ENCODE peak calls at places on chromosomes 12 and 14, in six cellular contexts. One of them, this sample, is unnamed.

GRCh38 chr14:29709490-29709889 is 218.2 kb downstream of the PRKD1 start:
- DNase-seq in stimulated activated CD4-positive, alpha-beta T cell treated with anti-CD3 and anti-CD28 coated beads, TNF-alpha, amount 100 ng/mL, for 1 hour: no peak
- DNase-seq in stimulated activated CD8-positive, alpha-beta memory T cell treated with anti-CD3 and anti-CD28 coated beads, Interleukin-15, amount 100 ng/mL, for 1 hour: no peak
- DNase-seq in amygdala: no peak
- DNase-seq in Right ventricle myocardium superior: no peak
- DNase-seq in RPMI7951: no peak
- DNase-seq in this sample: no peak

GRCh38 chr14:49950275-49951250 is 57.7 kb downstream of the ARF6 start:
- DNase-seq in RPMI7951: no peak
- DNase-seq in amygdala: no peak
- DNase-seq in stimulated activated CD4-positive, alpha-beta T cell treated with anti-CD3 and anti-CD28 coated beads, TNF-alpha, amount 100 ng/mL, for 1 hour: no peak
- DNase-seq in Right ventricle myocardium superior: no peak
- DNase-seq in stimulated activated CD8-positive, alpha-beta memory T cell treated with anti-CD3 and anti-CD28 coated beads, Interleukin-15, amount 100 ng/mL, for 1 hour: no peak
- DNase-seq in this sample: no peak

GRCh38 chr12:49890096-49890461 is 13.6 kb downstream of the FAIM2 start:
- DNase-seq in amygdala: no peak
- DNase-seq in stimulated activated CD4-positive, alpha-beta T cell treated with anti-CD3 and anti-CD28 coated beads, TNF-alpha, amount 100 ng/mL, for 1 hour: no peak
- DNase-seq in RPMI7951: no peak
- DNase-seq in stimulated activated CD8-positive, alpha-beta memory T cell treated with anti-CD3 and anti-CD28 coated beads, Interleukin-15, amount 100 ng/mL, for 1 hour: no peak
- DNase-seq in Right ventricle myocardium superior: no peak
- DNase-seq in this sample: no peak

GRCh38 chr12:120774169-120774916 is 48.7 kb downstream of the ACADS start:
- DNase-seq in amygdala: no peak
- DNase-seq in stimulated activated CD4-positive, alpha-beta T cell treated with anti-CD3 and anti-CD28 coated beads, TNF-alpha, amount 100 ng/mL, for 1 hour: no peak
- DNase-seq in stimulated activated CD8-positive, alpha-beta memory T cell treated with anti-CD3 and anti-CD28 coated beads, Interleukin-15, amount 100 ng/mL, for 1 hour: no peak
- DNase-seq in RPMI7951: no peak
- DNase-seq in Right ventricle myocardium superior: no peak
- DNase-seq in this sample: no peak

GRCh38 chr12:46260153-46260912 is 8.5 kb downstream of the SLC38A1 start:
- DNase-seq in amygdala: no peak
- DNase-seq in stimulated activated CD4-positive, alpha-beta T cell treated with anti-CD3 and anti-CD28 coated beads, TNF-alpha, amount 100 ng/mL, for 1 hour: no peak
- DNase-seq in stimulated activated CD8-positive, alpha-beta memory T cell treated with anti-CD3 and anti-CD28 coated beads, Interleukin-15, amount 100 ng/mL, for 1 hour: no peak
- DNase-seq in Right ventricle myocardium superior: no peak
- DNase-seq in RPMI7951: peak
- DNase-seq in this sample: no peak

GRCh38 chr12:52486166-52487105 is 6.6 kb downstream of the KRT6A start:
- DNase-seq in stimulated activated CD8-positive, alpha-beta memory T cell treated with anti-CD3 and anti-CD28 coated beads, Interleukin-15, amount 100 ng/mL, for 1 hour: no peak
- DNase-seq in amygdala: no peak
- DNase-seq in stimulated activated CD4-positive, alpha-beta T cell treated with anti-CD3 and anti-CD28 coated beads, TNF-alpha, amount 100 ng/mL, for 1 hour: no peak
- DNase-seq in Right ventricle myocardium superior: no peak
- DNase-seq in RPMI7951: no peak
- DNase-seq in this sample: no peak

GRCh38 chr14:22534547-22534946 is 54.5 kb downstream of the DAD1 start:
- DNase-seq in stimulated activated CD4-positive, alpha-beta T cell treated with anti-CD3 and anti-CD28 coated beads, TNF-alpha, amount 100 ng/mL, for 1 hour: no peak
- DNase-seq in Right ventricle myocardium superior: no peak
- DNase-seq in stimulated activated CD8-positive, alpha-beta memory T cell treated with anti-CD3 and anti-CD28 coated beads, Interleukin-15, amount 100 ng/mL, for 1 hour: no peak
- DNase-seq in RPMI7951: no peak
- DNase-seq in amygdala: no peak
- DNase-seq in this sample: no peak

GRCh38 chr14:61489932-61490331 is 168.6 kb downstream of the PRKCH start:
- DNase-seq in amygdala: no peak
- DNase-seq in stimulated activated CD8-positive, alpha-beta memory T cell treated with anti-CD3 and anti-CD28 coated beads, Interleukin-15, amount 100 ng/mL, for 1 hour: no peak
- DNase-seq in Right ventricle myocardium superior: peak
- DNase-seq in stimulated activated CD4-positive, alpha-beta T cell treated with anti-CD3 and anti-CD28 coated beads, TNF-alpha, amount 100 ng/mL, for 1 hour: no peak
- DNase-seq in RPMI7951: peak
- DNase-seq in this sample: no peak

GRCh38 chr12:2750185-2750584 is 44.6 kb upstream of the FKBP4 start:
- DNase-seq in stimulated activated CD4-positive, alpha-beta T cell treated with anti-CD3 and anti-CD28 coated beads, TNF-alpha, amount 100 ng/mL, for 1 hour: no peak
- DNase-seq in RPMI7951: no peak
- DNase-seq in stimulated activated CD8-positive, alpha-beta memory T cell treated with anti-CD3 and anti-CD28 coated beads, Interleukin-15, amount 100 ng/mL, for 1 hour: no peak
- DNase-seq in Right ventricle myocardium superior: no peak
- DNase-seq in amygdala: no peak
- DNase-seq in this sample: no peak

GRCh38 chr12:40152783-40153383 is 47.0 kb upstream of the SLC2A13 start:
- DNase-seq in Right ventricle myocardium superior: peak
- DNase-seq in RPMI7951: peak
- DNase-seq in stimulated activated CD8-positive, alpha-beta memory T cell treated with anti-CD3 and anti-CD28 coated beads, Interleukin-15, amount 100 ng/mL, for 1 hour: peak
- DNase-seq in amygdala: peak
- DNase-seq in stimulated activated CD4-positive, alpha-beta T cell treated with anti-CD3 and anti-CD28 coated beads, TNF-alpha, amount 100 ng/mL, for 1 hour: peak
- DNase-seq in this sample: peak

GRCh38 chr14:69852897-69853296 is 26.3 kb upstream of the SMOC1 start:
- DNase-seq in stimulated activated CD8-positive, alpha-beta memory T cell treated with anti-CD3 and anti-CD28 coated beads, Interleukin-15, amount 100 ng/mL, for 1 hour: no peak
- DNase-seq in stimulated activated CD4-positive, alpha-beta T cell treated with anti-CD3 and anti-CD28 coated beads, TNF-alpha, amount 100 ng/mL, for 1 hour: no peak
- DNase-seq in amygdala: no peak
- DNase-seq in RPMI7951: no peak
- DNase-seq in Right ventricle myocardium superior: no peak
- DNase-seq in this sample: no peak

GRCh38 chr14:35818346-35819115 is 7.6 kb upstream of the BRMS1L start:
- DNase-seq in stimulated activated CD4-positive, alpha-beta T cell treated with anti-CD3 and anti-CD28 coated beads, TNF-alpha, amount 100 ng/mL, for 1 hour: no peak
- DNase-seq in Right ventricle myocardium superior: no peak
- DNase-seq in amygdala: no peak
- DNase-seq in RPMI7951: peak
- DNase-seq in stimulated activated CD8-positive, alpha-beta memory T cell treated with anti-CD3 and anti-CD28 coated beads, Interleukin-15, amount 100 ng/mL, for 1 hour: no peak
- DNase-seq in this sample: no peak

GRCh38 chr12:1908758-1909157 is 9.7 kb downstream of the CACNA2D4 start:
- DNase-seq in RPMI7951: no peak
- DNase-seq in stimulated activated CD4-positive, alpha-beta T cell treated with anti-CD3 and anti-CD28 coated beads, TNF-alpha, amount 100 ng/mL, for 1 hour: no peak
- DNase-seq in stimulated activated CD8-positive, alpha-beta memory T cell treated with anti-CD3 and anti-CD28 coated beads, Interleukin-15, amount 100 ng/mL, for 1 hour: no peak
- DNase-seq in amygdala: no peak
- DNase-seq in Right ventricle myocardium superior: no peak
- DNase-seq in this sample: no peak

GRCh38 chr12:47941475-47942326 is 21.7 kb upstream of the TMEM106C start:
- DNase-seq in Right ventricle myocardium superior: no peak
- DNase-seq in stimulated activated CD4-positive, alpha-beta T cell treated with anti-CD3 and anti-CD28 coated beads, TNF-alpha, amount 100 ng/mL, for 1 hour: no peak
- DNase-seq in RPMI7951: no peak
- DNase-seq in stimulated activated CD8-positive, alpha-beta memory T cell treated with anti-CD3 and anti-CD28 coated beads, Interleukin-15, amount 100 ng/mL, for 1 hour: no peak
- DNase-seq in amygdala: no peak
- DNase-seq in this sample: no peak

GRCh38 chr14:38867561-38868150 is 235.4 kb downstream of the SEC23A start:
- DNase-seq in amygdala: peak
- DNase-seq in Right ventricle myocardium superior: peak
- DNase-seq in stimulated activated CD4-positive, alpha-beta T cell treated with anti-CD3 and anti-CD28 coated beads, TNF-alpha, amount 100 ng/mL, for 1 hour: peak
- DNase-seq in RPMI7951: peak
- DNase-seq in stimulated activated CD8-positive, alpha-beta memory T cell treated with anti-CD3 and anti-CD28 coated beads, Interleukin-15, amount 100 ng/mL, for 1 hour: peak
- DNase-seq in this sample: peak

GRCh38 chr12:90484130-90484529 is 470.8 kb downstream of the CCER1 start:
- DNase-seq in stimulated activated CD8-positive, alpha-beta memory T cell treated with anti-CD3 and anti-CD28 coated beads, Interleukin-15, amount 100 ng/mL, for 1 hour: no peak
- DNase-seq in Right ventricle myocardium superior: no peak
- DNase-seq in RPMI7951: no peak
- DNase-seq in stimulated activated CD4-positive, alpha-beta T cell treated with anti-CD3 and anti-CD28 coated beads, TNF-alpha, amount 100 ng/mL, for 1 hour: no peak
- DNase-seq in amygdala: no peak
- DNase-seq in this sample: no peak

GRCh38 chr12:171743-172705 is 41.9 kb downstream of the SLC6A12 start:
- DNase-seq in amygdala: no peak
- DNase-seq in Right ventricle myocardium superior: no peak
- DNase-seq in stimulated activated CD8-positive, alpha-beta memory T cell treated with anti-CD3 and anti-CD28 coated beads, Interleukin-15, amount 100 ng/mL, for 1 hour: no peak
- DNase-seq in stimulated activated CD4-positive, alpha-beta T cell treated with anti-CD3 and anti-CD28 coated beads, TNF-alpha, amount 100 ng/mL, for 1 hour: no peak
- DNase-seq in RPMI7951: no peak
- DNase-seq in this sample: no peak

GRCh38 chr12:43370299-43370698 is 181.7 kb downstream of the ADAMTS20 start:
- DNase-seq in RPMI7951: peak
- DNase-seq in stimulated activated CD8-positive, alpha-beta memory T cell treated with anti-CD3 and anti-CD28 coated beads, Interleukin-15, amount 100 ng/mL, for 1 hour: no peak
- DNase-seq in stimulated activated CD4-positive, alpha-beta T cell treated with anti-CD3 and anti-CD28 coated beads, TNF-alpha, amount 100 ng/mL, for 1 hour: no peak
- DNase-seq in Right ventricle myocardium superior: no peak
- DNase-seq in amygdala: no peak
- DNase-seq in this sample: no peak

GRCh38 chr12:47985596-47986265 is 18.5 kb downstream of the COL2A1 start:
- DNase-seq in amygdala: no peak
- DNase-seq in RPMI7951: no peak
- DNase-seq in stimulated activated CD4-positive, alpha-beta T cell treated with anti-CD3 and anti-CD28 coated beads, TNF-alpha, amount 100 ng/mL, for 1 hour: no peak
- DNase-seq in Right ventricle myocardium superior: no peak
- DNase-seq in stimulated activated CD8-positive, alpha-beta memory T cell treated with anti-CD3 and anti-CD28 coated beads, Interleukin-15, amount 100 ng/mL, for 1 hour: no peak
- DNase-seq in this sample: no peak

GRCh38 chr14:21070610-21071224 is 613 bp downstream of the ARHGEF40 start:
- DNase-seq in amygdala: no peak
- DNase-seq in stimulated activated CD4-positive, alpha-beta T cell treated with anti-CD3 and anti-CD28 coated beads, TNF-alpha, amount 100 ng/mL, for 1 hour: no peak
- DNase-seq in stimulated activated CD8-positive, alpha-beta memory T cell treated with anti-CD3 and anti-CD28 coated beads, Interleukin-15, amount 100 ng/mL, for 1 hour: no peak
- DNase-seq in RPMI7951: peak
- DNase-seq in Right ventricle myocardium superior: peak
- DNase-seq in this sample: no peak

GRCh38 chr12:63164911-63165310 is 13.9 kb upstream of the AVPR1A start:
- DNase-seq in stimulated activated CD8-positive, alpha-beta memory T cell treated with anti-CD3 and anti-CD28 coated beads, Interleukin-15, amount 100 ng/mL, for 1 hour: no peak
- DNase-seq in RPMI7951: no peak
- DNase-seq in amygdala: no peak
- DNase-seq in Right ventricle myocardium superior: no peak
- DNase-seq in stimulated activated CD4-positive, alpha-beta T cell treated with anti-CD3 and anti-CD28 coated beads, TNF-alpha, amount 100 ng/mL, for 1 hour: no peak
- DNase-seq in this sample: no peak

GRCh38 chr12:50283230-50283923 is at the start of gene LIMA1:
- DNase-seq in RPMI7951: peak
- DNase-seq in stimulated activated CD8-positive, alpha-beta memory T cell treated with anti-CD3 and anti-CD28 coated beads, Interleukin-15, amount 100 ng/mL, for 1 hour: peak
- DNase-seq in amygdala: peak
- DNase-seq in Right ventricle myocardium superior: peak
- DNase-seq in stimulated activated CD4-positive, alpha-beta T cell treated with anti-CD3 and anti-CD28 coated beads, TNF-alpha, amount 100 ng/mL, for 1 hour: peak
- DNase-seq in this sample: peak

GRCh38 chr12:113766880-113767878 is 198.9 kb downstream of the RBM19 start:
- DNase-seq in amygdala: no peak
- DNase-seq in stimulated activated CD8-positive, alpha-beta memory T cell treated with anti-CD3 and anti-CD28 coated beads, Interleukin-15, amount 100 ng/mL, for 1 hour: no peak
- DNase-seq in stimulated activated CD4-positive, alpha-beta T cell treated with anti-CD3 and anti-CD28 coated beads, TNF-alpha, amount 100 ng/mL, for 1 hour: no peak
- DNase-seq in Right ventricle myocardium superior: no peak
- DNase-seq in RPMI7951: peak
- DNase-seq in this sample: no peak

GRCh38 chr12:48037267-48037915 is 33.1 kb upstream of the COL2A1 start:
- DNase-seq in stimulated activated CD4-positive, alpha-beta T cell treated with anti-CD3 and anti-CD28 coated beads, TNF-alpha, amount 100 ng/mL, for 1 hour: no peak
- DNase-seq in stimulated activated CD8-positive, alpha-beta memory T cell treated with anti-CD3 and anti-CD28 coated beads, Interleukin-15, amount 100 ng/mL, for 1 hour: no peak
- DNase-seq in Right ventricle myocardium superior: no peak
- DNase-seq in RPMI7951: no peak
- DNase-seq in amygdala: no peak
- DNase-seq in this sample: no peak